ENCODE peak calls at places on chromosomes 16 and 17, in five cellular contexts. U, V, O, W and J are unnamed samples.

GRCh38 chr17:34235389-34236028 is 19.6 kb upstream of the CCL2 start:
- DNase-seq in W (no peak), U (no peak), O (no peak), V (peak), J (no peak)

GRCh38 chr17:62692721-62693431 is 65.4 kb downstream of the MRC2 start:
- DNase-seq in W (no peak), V (no peak), U (no peak), O (no peak), J (no peak)

GRCh38 chr16:2969545-2970521 is 685 bp downstream of the PAQR4 start:
- DNase-seq in W (no peak), U (peak), V (no peak), O (no peak), J (peak)

GRCh38 chr17:39745335-39746144 is 7.8 kb downstream of the GRB7 start:
- DNase-seq in W (no peak), V (no peak), O (peak), U (no peak), J (no peak)

GRCh38 chr16:1310832-1311200 is 1.4 kb downstream of the UBE2I start:
- DNase-seq in W (no peak), O (no peak), V (no peak), U (no peak), J (no peak)

GRCh38 chr17:15648384-15648783 is 28.9 kb upstream of the FBXW10B start:
- DNase-seq in U (no peak), V (no peak), O (no peak), W (no peak), J (no peak)

GRCh38 chr17:5022171-5022711 is 13.0 kb downstream of the SLC52A1 start:
- DNase-seq in U (no peak), W (no peak), V (no peak), O (no peak), J (no peak)

GRCh38 chr17:47719411-47720152 is 13.5 kb upstream of the TBX21 start:
- DNase-seq in V (no peak), U (no peak), W (no peak), O (no peak), J (no peak)

GRCh38 chr17:79088266-79088996 is 13.8 kb downstream of the ENGASE start:
- DNase-seq in U (no peak), O (no peak), W (no peak), V (no peak), J (no peak)

GRCh38 chr17:38705803-38706624 is 941 bp downstream of the MLLT6 start:
- DNase-seq in V (peak), W (no peak), U (no peak), O (no peak), J (peak)

GRCh38 chr16:28304214-28304613 is 11.9 kb downstream of the SBK1 start:
- DNase-seq in W (no peak), O (no peak), U (no peak), V (no peak), J (no peak)

GRCh38 chr17:81294512-81295030 is 536 bp downstream of the SLC38A10 start:
- DNase-seq in W (no peak), V (peak), U (no peak), O (no peak), J (no peak)

GRCh38 chr17:76557368-76558209 is 17.7 kb downstream of the PRCD start:
- DNase-seq in W (peak), U (peak), V (peak), O (peak), J (peak)
- TF ChIP-seq POLR2A in W (peak), U (peak), V (peak), O (peak), J (peak)

GRCh38 chr16:50822671-50823070 is 80.8 kb downstream of the CYLD start:
- DNase-seq in W (no peak), V (no peak), O (no peak), U (no peak), J (no peak)
- TF ChIP-seq POLR2AphosphoS5 in W (no peak), V (no peak), O (no peak), U (no peak), J (no peak)

DNA sequence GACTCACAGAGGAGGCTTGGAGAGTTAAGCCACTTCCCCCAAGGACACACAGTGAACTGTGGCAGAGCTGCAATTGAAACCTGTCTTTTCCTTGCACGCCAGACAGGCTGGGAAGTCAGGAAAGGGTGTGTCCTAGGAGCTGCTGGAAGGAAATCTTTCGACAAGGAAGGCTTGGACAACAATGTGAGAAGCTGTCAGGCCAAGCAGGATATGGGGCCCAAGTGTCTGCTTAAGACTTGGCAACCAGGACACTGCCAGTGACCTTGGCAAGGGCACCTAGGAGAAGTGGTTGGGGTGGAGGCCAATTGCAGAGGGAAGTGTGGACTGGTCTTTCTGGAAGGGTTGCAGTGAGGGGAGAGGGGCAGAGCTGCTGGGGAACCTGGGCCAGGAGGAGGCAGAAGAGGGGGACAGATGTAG is 2.1 kb upstream of the CAMKK1 start:
- DNase-seq in V (no peak), O (peak), U (no peak), W (no peak), J (no peak)
- TF ChIP-seq POLR2A in V (no peak), O (no peak), U (no peak), W (no peak), J (no peak)

GRCh38 chr16:67163164-67163902 is 1.2 kb upstream of the HSF4 start:
- DNase-seq in O (no peak), U (no peak), V (peak), W (no peak), J (no peak)
- TF ChIP-seq POLR2AphosphoS5 in O (no peak), U (no peak), V (peak), W (peak), J (no peak)

GRCh38 chr17:60392845-60393702 is 1.1 kb upstream of the USP32 start:
- DNase-seq in U (no peak), W (no peak), V (peak), O (no peak), J (no peak)
- TF ChIP-seq POLR2A in U (no peak), W (no peak), V (no peak), O (no peak), J (no peak)

GRCh38 chr16:84283314-84284167 is 11.1 kb upstream of the WFDC1 start:
- DNase-seq in W (no peak), O (no peak), U (no peak), V (no peak), J (no peak)

GRCh38 chr16:84286568-84287220 is 8.0 kb upstream of the WFDC1 start:
- DNase-seq in W (no peak), V (peak), U (no peak), O (no peak), J (no peak)

GRCh38 chr16:84282533-84282932 is 12.1 kb upstream of the WFDC1 start:
- DNase-seq in V (no peak), W (no peak), O (no peak), U (no peak), J (no peak)

GRCh38 chr16:84281077-84281476 is 13.6 kb upstream of the WFDC1 start:
- DNase-seq in W (no peak), O (no peak), V (no peak), U (no peak), J (no peak)

GRCh38 chr16:84284168-84284722 is 10.4 kb upstream of the WFDC1 start:
- DNase-seq in V (peak), O (no peak), W (no peak), U (no peak), J (no peak)
- TF ChIP-seq POLR2AphosphoS5 in V (peak), O (no peak), W (peak), U (no peak), J (no peak)